ENCODE peak calls at places on chromosomes 4 and X, in four cellular contexts. One of them, this sample, is unnamed.

GRCh38 chr4:69760455-69760854 is at the start of gene SULT1B1:
- DNase-seq in RWPE1: no peak
- DNase-seq in OCI-LY7: no peak
- DNase-seq in WTC11: no peak
- DNase-seq in this sample: no peak

GRCh38 chrX:129979207-129979920 is 3.1 kb upstream of the BCORL1 start:
- DNase-seq in RWPE1: no peak
- DNase-seq in OCI-LY7: no peak
- DNase-seq in WTC11: no peak
- DNase-seq in this sample: no peak

GRCh38 chrX:3177851-3178250 is 136.6 kb downstream of the ARSF start:
- DNase-seq in RWPE1: no peak
- DNase-seq in OCI-LY7: no peak
- DNase-seq in WTC11: no peak
- DNase-seq in this sample: no peak

GRCh38 chr4:123393696-123394095 is 2.9 kb upstream of the SPRY1 start:
- DNase-seq in RWPE1: no peak
- DNase-seq in OCI-LY7: no peak
- DNase-seq in WTC11: no peak
- DNase-seq in this sample: no peak

GRCh38 chr4:67635331-67635730 is 65.6 kb downstream of the UBA6 start:
- DNase-seq in RWPE1: no peak
- DNase-seq in OCI-LY7: no peak
- DNase-seq in WTC11: no peak
- DNase-seq in this sample: no peak

GRCh38 chr4:108881190-108881589 is 118.3 kb upstream of the ETNPPL start:
- DNase-seq in RWPE1: peak; percentile 6
- DNase-seq in OCI-LY7: no peak
- DNase-seq in WTC11: no peak
- DNase-seq in this sample: no peak

GRCh38 chrX:72308566-72309296 is 3.0 kb upstream of the CITED1 start:
- DNase-seq in RWPE1: peak; percentile 28
- DNase-seq in OCI-LY7: no peak
- DNase-seq in WTC11: peak; percentile 80
- DNase-seq in this sample: peak; percentile 60

GRCh38 chr4:20615492-20616136 is 84.6 kb upstream of the PACRGL start:
- DNase-seq in RWPE1: peak; percentile 78
- DNase-seq in OCI-LY7: no peak
- DNase-seq in WTC11: no peak
- DNase-seq in this sample: no peak

GRCh38 chr4:186839122-186840037 is 115.7 kb upstream of the FAT1 start:
- DNase-seq in RWPE1: peak; percentile 41
- DNase-seq in OCI-LY7: no peak
- DNase-seq in WTC11: no peak
- DNase-seq in this sample: no peak

GRCh38 chr4:172751550-172751949 is 417.1 kb upstream of the GALNT7 start:
- DNase-seq in RWPE1: no peak
- DNase-seq in OCI-LY7: no peak
- DNase-seq in WTC11: no peak
- DNase-seq in this sample: no peak

GRCh38 chr4:29708473-29708872 is 1011.7 kb upstream of the PCDH7 start:
- DNase-seq in RWPE1: peak; percentile 39
- DNase-seq in OCI-LY7: no peak
- DNase-seq in WTC11: no peak
- DNase-seq in this sample: no peak

GRCh38 chr4:73606465-73606974 is 13.7 kb downstream of the RASSF6 start:
- DNase-seq in RWPE1: no peak
- DNase-seq in OCI-LY7: peak; percentile 92
- DNase-seq in WTC11: no peak
- DNase-seq in this sample: no peak

GRCh38 chrX:144681501-144681900 is 565.8 kb upstream of the SPANXN1 start:
- DNase-seq in RWPE1: no peak
- DNase-seq in OCI-LY7: no peak
- DNase-seq in WTC11: no peak
- DNase-seq in this sample: no peak

GRCh38 chrX:50375481-50376267 is 95.0 kb downstream of the DGKK start:
- DNase-seq in RWPE1: no peak
- DNase-seq in OCI-LY7: no peak
- DNase-seq in WTC11: no peak
- DNase-seq in this sample: no peak

GRCh38 chr4:187887886-187888285 is 107.7 kb upstream of the ZFP42 start:
- DNase-seq in RWPE1: no peak
- DNase-seq in OCI-LY7: no peak
- DNase-seq in WTC11: no peak
- DNase-seq in this sample: no peak

GRCh38 chr4:25654971-25655963 is at the start of gene SLC34A2:
- DNase-seq in RWPE1: peak; percentile 53
- DNase-seq in OCI-LY7: no peak
- DNase-seq in WTC11: peak; percentile 85
- DNase-seq in this sample: peak; percentile 25

GRCh38 chr4:105520819-105521790 is 31.3 kb upstream of the ARHGEF38 start:
- DNase-seq in RWPE1: peak; percentile 53
- DNase-seq in OCI-LY7: peak; percentile 39
- DNase-seq in WTC11: peak; percentile 27
- DNase-seq in this sample: peak; percentile 60
- TF ChIP-seq CTCF in RWPE1: peak; percentile 59
- TF ChIP-seq CTCF in OCI-LY7: peak; percentile 85
- TF ChIP-seq CTCF in WTC11: peak; percentile 36
- TF ChIP-seq CTCF in this sample: peak; percentile 67

GRCh38 chr4:139556735-139557505 is 901 bp upstream of the SETD7 start:
- DNase-seq in RWPE1: peak; percentile 37
- DNase-seq in OCI-LY7: peak; percentile 91
- DNase-seq in WTC11: peak; percentile 49
- DNase-seq in this sample: peak; percentile 50
- TF ChIP-seq CTCF in RWPE1: no peak
- TF ChIP-seq CTCF in OCI-LY7: peak; percentile 39
- TF ChIP-seq CTCF in WTC11: no peak
- TF ChIP-seq CTCF in this sample: no peak

DNA sequence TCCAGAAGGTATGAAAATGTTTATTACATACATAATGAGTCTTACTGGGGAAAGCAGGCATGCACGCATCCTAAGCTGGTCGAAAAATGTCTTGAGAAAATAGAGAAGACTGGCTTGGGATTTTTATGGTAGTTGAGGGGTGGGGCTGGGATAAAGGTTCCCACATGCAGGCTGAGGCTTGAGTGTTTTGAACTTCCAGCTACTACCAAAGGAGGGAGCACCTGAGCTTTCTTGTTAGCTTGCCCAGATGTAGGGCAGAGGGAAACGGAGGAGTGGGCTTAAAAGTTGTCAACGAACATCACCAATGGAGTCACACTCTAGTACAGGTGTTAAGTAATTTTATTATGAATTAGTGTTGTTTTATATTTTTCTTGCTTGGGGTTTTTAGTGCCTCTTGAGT is 39.6 kb upstream of the SRPX start:
- DNase-seq in RWPE1: peak; percentile 34
- DNase-seq in OCI-LY7: peak; percentile 35
- DNase-seq in WTC11: peak; percentile 31
- DNase-seq in this sample: peak; percentile 30
- TF ChIP-seq CTCF in RWPE1: no peak
- TF ChIP-seq CTCF in OCI-LY7: peak; percentile 68
- TF ChIP-seq CTCF in WTC11: no peak
- TF ChIP-seq CTCF in this sample: peak; percentile 17

GRCh38 chr4:119218093-119218492 is 5.6 kb downstream of the USP53 start:
- DNase-seq in RWPE1: no peak
- DNase-seq in OCI-LY7: no peak
- DNase-seq in WTC11: no peak
- DNase-seq in this sample: no peak

DNA sequence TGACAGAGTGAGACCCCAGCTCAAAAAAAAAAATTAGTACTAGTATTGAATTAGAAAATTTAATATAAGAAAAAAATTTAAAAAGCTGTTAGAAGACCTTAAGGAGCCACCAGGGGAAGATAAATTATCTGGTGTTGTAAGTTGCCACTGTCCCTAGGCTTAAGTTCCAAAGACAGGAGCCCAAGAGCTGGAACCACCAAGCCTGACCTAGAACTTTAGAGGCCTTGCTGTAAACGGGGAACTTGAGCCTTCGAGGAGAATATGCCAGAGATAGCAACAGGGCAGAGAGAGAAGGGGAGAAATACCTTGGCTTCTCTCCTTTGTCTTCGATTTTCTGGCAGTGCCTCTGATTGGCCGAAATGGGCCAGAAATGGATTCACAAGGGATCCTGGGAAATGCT is 8.9 kb downstream of the USP53 start:
- DNase-seq in RWPE1: no peak
- DNase-seq in OCI-LY7: no peak
- DNase-seq in WTC11: no peak
- DNase-seq in this sample: no peak
- TF ChIP-seq CTCF in RWPE1: no peak
- TF ChIP-seq CTCF in OCI-LY7: no peak
- TF ChIP-seq CTCF in WTC11: no peak
- TF ChIP-seq CTCF in this sample: no peak

GRCh38 chr4:7462509-7462971 is 27.8 kb upstream of the PSAPL1 start:
- DNase-seq in RWPE1: peak; percentile 60
- DNase-seq in OCI-LY7: peak; percentile 4
- DNase-seq in WTC11: no peak
- DNase-seq in this sample: no peak
- TF ChIP-seq CTCF in RWPE1: peak; percentile 69
- TF ChIP-seq CTCF in OCI-LY7: no peak
- TF ChIP-seq CTCF in WTC11: no peak
- TF ChIP-seq CTCF in this sample: no peak

GRCh38 chrX:152079768-152080167 is 58.6 kb downstream of the MAGEA10 start:
- DNase-seq in RWPE1: no peak
- DNase-seq in OCI-LY7: no peak
- DNase-seq in WTC11: no peak
- DNase-seq in this sample: no peak
- TF ChIP-seq CTCF in RWPE1: no peak
- TF ChIP-seq CTCF in OCI-LY7: no peak
- TF ChIP-seq CTCF in WTC11: no peak
- TF ChIP-seq CTCF in this sample: no peak

DNA sequence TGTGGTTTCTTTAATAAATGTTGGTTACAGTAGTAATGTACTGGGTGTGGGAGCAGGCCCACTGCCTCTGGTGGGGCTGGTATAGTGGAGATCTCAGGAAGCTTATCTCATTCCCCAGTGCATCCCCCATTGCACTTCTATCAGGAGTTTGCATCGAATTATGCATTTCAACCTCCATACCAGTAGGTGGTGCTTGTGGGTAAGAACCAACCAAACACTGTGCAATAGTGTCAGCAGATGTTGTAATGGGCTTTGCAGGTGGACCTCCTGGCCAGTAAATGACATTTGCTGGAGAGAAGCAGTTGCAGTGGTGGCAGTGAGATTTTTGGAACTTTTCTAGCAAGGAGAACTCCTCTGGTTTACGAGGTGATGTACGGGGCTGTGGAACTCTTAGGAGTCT is 150.6 kb downstream of the POU3F4 start:
- DNase-seq in RWPE1: no peak
- DNase-seq in OCI-LY7: peak; percentile 11
- DNase-seq in WTC11: no peak
- DNase-seq in this sample: no peak
- TF ChIP-seq CTCF in RWPE1: no peak
- TF ChIP-seq CTCF in OCI-LY7: peak; percentile 67
- TF ChIP-seq CTCF in WTC11: no peak
- TF ChIP-seq CTCF in this sample: no peak

DNA sequence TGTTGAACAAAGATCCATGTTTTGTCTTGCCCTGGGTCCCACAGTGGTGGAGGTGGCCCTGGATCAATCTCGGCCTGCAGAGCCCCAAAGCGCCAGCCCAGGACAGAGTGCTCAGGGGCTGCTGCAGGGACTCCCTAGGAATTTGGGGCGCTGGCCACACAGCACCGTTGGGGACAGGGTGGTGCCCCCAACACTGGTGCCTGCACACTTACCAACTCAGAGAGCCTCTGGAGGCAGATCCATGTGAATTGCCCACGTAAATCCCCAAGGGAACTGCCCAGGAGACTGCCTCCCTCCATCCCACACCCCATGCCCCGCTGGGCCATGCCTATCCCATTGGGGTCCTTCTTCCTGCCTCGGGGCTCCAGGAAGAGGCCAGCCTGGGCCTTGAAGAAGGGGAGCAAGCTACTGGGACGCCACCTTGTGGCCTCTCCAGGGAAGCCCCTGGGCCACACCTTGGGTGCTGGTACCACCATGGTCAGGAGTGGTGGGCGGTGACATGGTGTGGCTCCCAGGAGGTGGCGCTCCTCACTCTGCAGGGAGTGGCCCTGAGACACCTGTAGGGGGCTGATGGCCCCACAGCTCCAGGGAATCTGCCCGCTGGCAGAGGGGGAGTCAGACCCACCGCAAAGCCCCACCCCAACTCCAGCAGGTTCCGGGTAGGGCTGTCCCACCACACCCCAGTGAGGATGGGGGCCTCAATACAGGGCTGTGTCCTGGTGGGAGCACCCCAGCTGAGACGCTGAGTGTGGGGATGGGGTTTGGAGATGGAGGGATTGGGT is 22.8 kb downstream of the CFAP99 start:
- DNase-seq in RWPE1: peak; percentile 41
- DNase-seq in OCI-LY7: peak; percentile 90
- DNase-seq in WTC11: peak; percentile 95
- DNase-seq in this sample: peak; percentile 76
- TF ChIP-seq CTCF in RWPE1: peak; percentile 54
- TF ChIP-seq CTCF in OCI-LY7: peak; percentile 99
- TF ChIP-seq CTCF in WTC11: peak; percentile 73
- TF ChIP-seq CTCF in this sample: peak; percentile 63

GRCh38 chrX:134365923-134366322 is 94.0 kb upstream of the HPRT1 start:
- DNase-seq in RWPE1: peak; percentile 68
- DNase-seq in OCI-LY7: no peak
- DNase-seq in WTC11: no peak
- DNase-seq in this sample: no peak
- TF ChIP-seq CTCF in RWPE1: no peak
- TF ChIP-seq CTCF in OCI-LY7: no peak
- TF ChIP-seq CTCF in WTC11: no peak
- TF ChIP-seq CTCF in this sample: no peak